ENCODE peak calls at places on chromosomes 12 and 14, in six cellular contexts. V is activated CD4-positive, alpha-beta T cell treated with anti-CD3 and anti-CD28 coated beads, Interleukin-2, amount 50 U/mL, for 24 hours; T is activated naive CD4-positive, alpha-beta T cell; K is occipital lobe; C is NCI-H1092; Z is uterus. R is an unnamed sample.
A peak's percentile ranks its signal among the peaks of the same experiment; 100 is the strongest.

GRCh38 chr12:94649349-94650142 is 811 bp downstream of the TMCC3 start:
- DNase-seq in V (no peak), T (no peak), K (peak; percentile 14), C (no peak), Z (peak; percentile 51), R (no peak)

GRCh38 chr12:98188649-98189048 is 326.7 kb upstream of the TMPO start:
- DNase-seq in V (no peak), T (no peak), K (no peak), C (no peak), Z (no peak), R (no peak)

GRCh38 chr12:75646329-75646940 is 135.0 kb upstream of the KRR1 start:
- DNase-seq in V (no peak), T (no peak), K (no peak), C (no peak), Z (no peak), R (no peak)

GRCh38 chr14:89746654-89747053 is 207.9 kb downstream of the EFCAB11 start:
- DNase-seq in V (no peak), T (no peak), K (no peak), C (no peak), Z (no peak), R (no peak)

GRCh38 chr12:111754671-111755070 is 12.1 kb upstream of the ALDH2 start:
- DNase-seq in V (no peak), T (no peak), K (no peak), C (no peak), Z (no peak), R (no peak)

GRCh38 chr12:51910168-51910567 is 2.9 kb downstream of the ACVRL1 start:
- DNase-seq in V (no peak), T (no peak), K (no peak), C (no peak), Z (no peak), R (no peak)

GRCh38 chr12:66500094-66500493 is 178.8 kb downstream of the GRIP1 start:
- DNase-seq in V (no peak), T (no peak), K (no peak), C (no peak), Z (no peak), R (no peak)

GRCh38 chr14:103628684-103629502 is at the start of gene KLC1:
- DNase-seq in V (peak; percentile 83), T (peak; percentile 75), K (peak; percentile 79), C (peak; percentile 61), Z (peak; percentile 89), R (peak; percentile 81)

GRCh38 chr12:69655616-69656336 is 43.3 kb downstream of the BEST3 start:
- DNase-seq in V (no peak), T (no peak), K (no peak), C (no peak), Z (no peak), R (no peak)

R was measured in DND-41.